ENCODE peak calls at places on chromosome 17, in five cellular contexts. A, W, O, T and N are unnamed samples.
A peak's percentile ranks its signal among the peaks of the same experiment; 100 is the strongest.

GRCh38 chr17:41082565-41083136 is 1.3 kb upstream of the KRTAP4-7 start:
- DNase-seq in A (no peak), W (no peak), O (no peak), T (no peak), N (no peak)

GRCh38 chr17:57657211-57657610 is 87.9 kb downstream of the CCDC182 start:
- DNase-seq in A (no peak), W (no peak), O (no peak), T (no peak), N (no peak)

GRCh38 chr17:39623356-39623950 is 3.3 kb upstream of the PPP1R1B start:
- DNase-seq in A (peak; percentile 87), W (peak; percentile 94), O (peak; percentile 85), T (peak; percentile 77), N (peak; percentile 94)

GRCh38 chr17:8838551-8839095 is 28.9 kb downstream of the PIK3R6 start:
- DNase-seq in A (no peak), W (no peak), O (no peak), T (no peak), N (peak; percentile 33)

GRCh38 chr17:75878174-75878998 is at the start of gene TRIM47:
- DNase-seq in A (peak; percentile 84), W (peak; percentile 78), O (peak; percentile 81), T (peak; percentile 46), N (peak; percentile 52)

GRCh38 chr17:12979826-12980500 is 37.9 kb downstream of the ELAC2 start:
- DNase-seq in A (no peak), W (no peak), O (no peak), T (no peak), N (no peak)

GRCh38 chr17:29615048-29615385 is 7.7 kb downstream of the CORO6 start:
- DNase-seq in A (no peak), W (peak; percentile 54), O (no peak), T (no peak), N (no peak)

GRCh38 chr17:7782237-7782636 is 51.8 kb upstream of the KDM6B start:
- DNase-seq in A (no peak), W (no peak), O (no peak), T (no peak), N (no peak)

GRCh38 chr17:39281806-39282205 is 56.1 kb upstream of the STAC2 start:
- DNase-seq in A (no peak), W (no peak), O (no peak), T (no peak), N (no peak)

GRCh38 chr17:33511670-33512069 is 218.6 kb upstream of the ASIC2 start:
- DNase-seq in A (no peak), W (no peak), O (no peak), T (no peak), N (no peak)

GRCh38 chr17:9240659-9241370 is 219.5 kb downstream of the NTN1 start:
- DNase-seq in A (peak; percentile 89), W (peak; percentile 71), O (peak; percentile 60), T (peak; percentile 55), N (peak; percentile 82)

GRCh38 chr17:75646626-75646968 is 13.4 kb downstream of the SMIM5 start:
- DNase-seq in A (no peak), W (no peak), O (no peak), T (no peak), N (no peak)

GRCh38 chr17:17041018-17041521 is 1.2 kb upstream of the MPRIP start:
- DNase-seq in A (no peak), W (no peak), O (no peak), T (no peak), N (no peak)

GRCh38 chr17:75266315-75267145 is 4.5 kb downstream of the MIF4GD start:
- DNase-seq in A (no peak), W (no peak), O (no peak), T (no peak), N (no peak)

GRCh38 chr17:40417258-40417608 is 463 bp downstream of the TOP2A start:
- DNase-seq in A (no peak), W (no peak), O (no peak), T (no peak), N (no peak)

GRCh38 chr17:9470171-9470570 is 105.4 kb downstream of the STX8 start:
- DNase-seq in A (no peak), W (no peak), O (no peak), T (no peak), N (no peak)

GRCh38 chr17:46194393-46195216 is 1.4 kb upstream of the KANSL1 start:
- DNase-seq in A (no peak), W (no peak), O (no peak), T (no peak), N (no peak)

GRCh38 chr17:977163-977562 is 2.4 kb downstream of the NXN start:
- DNase-seq in A (no peak), W (no peak), O (no peak), T (no peak), N (no peak)

GRCh38 chr17:36602924-36603384 is 1.6 kb downstream of the MRM1 start:
- DNase-seq in A (peak; percentile 35), W (peak; percentile 68), O (no peak), T (no peak), N (no peak)

GRCh38 chr17:6005939-6006338 is 64.2 kb upstream of the WSCD1 start:
- DNase-seq in A (no peak), W (no peak), O (no peak), T (no peak), N (no peak)

GRCh38 chr17:46262271-46262670 is 32.7 kb upstream of the LRRC37A start:
- DNase-seq in A (no peak), W (no peak), O (no peak), T (no peak), N (no peak)

GRCh38 chr17:72267601-72268000 is 146.8 kb downstream of the SOX9 start:
- DNase-seq in A (no peak), W (no peak), O (no peak), T (no peak), N (no peak)

GRCh38 chr17:75591722-75592302 is 4.2 kb downstream of the MYO15B start:
- DNase-seq in A (no peak), W (no peak), O (no peak), T (no peak), N (no peak)

GRCh38 chr17:41420134-41420533 is 4.3 kb downstream of the KRT37 start:
- DNase-seq in A (no peak), W (no peak), O (no peak), T (peak; percentile 46), N (no peak)

GRCh38 chr17:31517524-31517923 is 126.0 kb downstream of the RAB11FIP4 start:
- DNase-seq in A (no peak), W (no peak), O (no peak), T (no peak), N (no peak)

GRCh38 chr17:50380369-50381259 is 7.6 kb downstream of the EME1 start:
- DNase-seq in A (no peak), W (no peak), O (no peak), T (no peak), N (no peak)
- TF ChIP-seq POLR2A in A (no peak), W (no peak), O (no peak), T (no peak), N (no peak)

DNA sequence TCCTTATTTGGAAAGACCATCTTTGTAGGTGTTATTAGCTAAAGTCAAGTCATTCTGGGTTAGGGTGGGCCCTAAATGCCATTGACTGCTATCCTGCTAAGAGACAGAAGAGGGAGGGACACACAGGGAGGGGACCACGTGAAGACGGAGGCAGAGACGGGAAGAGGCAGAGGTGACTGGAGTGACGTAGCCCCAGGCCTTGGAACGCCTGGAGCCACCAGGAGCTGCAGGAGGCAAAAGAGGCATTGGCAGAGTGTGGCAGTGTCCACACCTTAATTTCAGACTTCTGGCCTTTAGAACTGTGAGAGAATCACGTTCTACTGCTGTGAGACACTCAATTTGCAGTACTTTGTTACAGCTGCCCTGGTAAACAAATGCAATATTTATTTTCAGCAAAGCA is 13.3 kb downstream of the AFMID start:
- DNase-seq in A (no peak), W (no peak), O (no peak), T (no peak), N (no peak)
- H3K36me3 ChIP-seq in A (peaks cover 35% of the 10 kb centered on the region), W (no peaks in the 10 kb centered on the region), O (no peaks in the 10 kb centered on the region), T (no peaks in the 10 kb centered on the region), N (peaks cover 29% of the 10 kb centered on the region)

DNA sequence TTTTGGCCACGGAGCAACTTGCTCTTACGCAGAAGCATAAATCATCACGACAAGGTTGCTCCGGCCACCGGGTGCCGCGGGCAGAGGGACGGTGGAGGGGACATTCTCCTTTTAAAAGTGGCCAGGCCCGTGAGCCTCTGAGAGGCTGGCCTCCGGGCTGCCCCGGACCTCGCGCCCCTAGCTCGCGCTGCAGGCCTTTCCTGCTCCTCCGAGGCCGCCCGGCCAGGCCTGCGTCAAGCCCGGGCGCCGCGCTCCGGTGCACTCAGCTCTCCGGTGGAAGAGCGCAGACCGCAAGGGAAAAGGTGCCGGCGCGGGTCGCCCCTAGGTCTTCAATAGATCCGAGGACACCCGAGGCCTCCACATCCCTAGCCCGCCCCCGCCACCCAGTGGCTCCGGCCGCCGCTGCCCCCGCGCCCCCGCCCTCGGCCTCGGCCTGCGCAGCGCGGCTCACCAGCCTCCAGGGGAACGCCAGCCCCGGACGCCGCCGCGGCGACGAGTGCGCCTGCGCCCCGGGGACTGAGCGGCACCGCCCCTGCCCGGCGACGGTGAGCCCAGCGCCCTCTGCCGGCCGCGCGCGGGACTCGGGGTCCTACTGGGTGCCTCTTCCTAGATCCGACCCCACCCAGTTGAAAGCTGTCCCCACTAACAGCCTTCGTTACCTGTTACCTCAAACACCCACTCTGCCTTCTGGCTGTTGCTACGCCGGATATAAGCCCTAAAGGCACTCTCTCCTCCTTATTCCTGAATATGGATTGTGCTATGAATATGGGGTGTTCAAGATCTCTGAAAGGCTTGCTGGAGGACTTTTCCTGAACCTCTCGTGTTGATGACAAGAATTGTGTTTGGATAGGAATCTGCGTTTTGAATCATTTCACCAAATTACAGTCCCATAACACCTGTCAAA is at the start of gene LYRM9:
- DNase-seq in A (peak; percentile 93), W (peak; percentile 94), O (peak; percentile 94), T (peak; percentile 86), N (peak; percentile 95)
- TF ChIP-seq POLR2A in A (no peak), W (peak; percentile 42), O (peak; percentile 62), T (peak; percentile 12), N (peak; percentile 76)

DNA sequence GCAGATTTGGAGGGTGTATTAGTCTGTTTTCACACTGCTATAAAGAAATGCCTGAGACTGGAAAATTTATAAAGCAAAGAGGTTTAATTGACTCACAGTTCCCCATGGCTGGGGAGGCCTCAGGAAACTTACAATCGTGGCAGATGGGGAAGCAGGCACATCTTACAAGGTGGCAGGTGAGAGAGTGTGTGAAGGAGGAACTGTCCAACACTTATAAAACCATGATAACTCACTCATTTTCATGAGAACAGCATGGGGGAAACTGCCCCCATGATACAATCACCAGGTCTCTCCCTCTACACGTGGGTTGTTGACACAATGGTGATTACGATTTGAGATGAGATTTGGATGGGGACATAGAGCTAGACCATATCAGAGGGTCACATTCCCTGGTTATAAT is 195.6 kb downstream of the RGS9 start:
- DNase-seq in A (no peak), W (no peak), O (no peak), T (no peak), N (no peak)
- H3K36me3 ChIP-seq in A (no peaks in the 10 kb centered on the region), W (no peaks in the 10 kb centered on the region), O (no peaks in the 10 kb centered on the region), T (no peaks in the 10 kb centered on the region), N (no peaks in the 10 kb centered on the region)